ENCODE peak calls at places on chromosomes 13 and 19, in ten cellular contexts. N, G, D, B, E, Q, J, O, P and C are unnamed samples.

GRCh38 chr13:51230473-51231105 is 8.4 kb downstream of the FAM124A start:
- ATAC-seq in J (peak; percentile 71), B (peak; percentile 88), E (no peak), P (no peak), Q (no peak), D (no peak), G (peak; percentile 86), O (peak; percentile 96), N (no peak), C (peak; percentile 88)

GRCh38 chr19:7153008-7153407 is 83.5 kb downstream of the ZNF557 start:
- ATAC-seq in G (peak; percentile 20), E (no peak), Q (no peak), P (peak; percentile 34), J (no peak), B (no peak), N (no peak), O (no peak), D (no peak), C (no peak)

GRCh38 chr13:89982406-89983085 is 1364.9 kb upstream of the MIR17HG start:
- ATAC-seq in O (no peak), Q (no peak), D (no peak), G (no peak), J (peak; percentile 51), N (no peak), B (peak; percentile 31), E (no peak), P (no peak), C (peak; percentile 41)

GRCh38 chr13:49319555-49320350 is 72.0 kb downstream of the CDADC1 start:
- ATAC-seq in N (no peak), P (no peak), Q (no peak), O (no peak), G (no peak), D (no peak), B (no peak), J (no peak), E (no peak), C (peak; percentile 28)

GRCh38 chr13:49683489-49683888 is 7.8 kb downstream of the EBPL start:
- ATAC-seq in J (no peak), N (peak; percentile 84), G (no peak), E (no peak), B (no peak), P (no peak), Q (peak; percentile 86), O (no peak), D (no peak), C (no peak)

GRCh38 chr13:70016116-70016515 is 91.5 kb upstream of the ATXN8OS start:
- ATAC-seq in D (no peak), B (no peak), P (no peak), G (no peak), Q (no peak), N (no peak), E (no peak), J (no peak), O (no peak), C (no peak)

GRCh38 chr19:17807731-17808316 is 12.9 kb downstream of the B3GNT3 start:
- ATAC-seq in D (no peak), G (no peak), E (no peak), B (no peak), O (no peak), P (peak; percentile 52), N (no peak), J (no peak), Q (peak; percentile 61), C (no peak)

GRCh38 chr13:98930014-98930625 is 47.7 kb downstream of the DOCK9 start:
- ATAC-seq in E (no peak), Q (peak; percentile 58), N (no peak), J (no peak), P (peak; percentile 65), O (no peak), B (no peak), G (no peak), D (no peak), C (no peak)

GRCh38 chr13:114128624-114129522 is 3.5 kb downstream of the RASA3 start:
- ATAC-seq in B (peak; percentile 59), G (no peak), D (no peak), O (peak; percentile 82), N (peak; percentile 66), P (peak; percentile 61), Q (peak; percentile 69), J (peak; percentile 80), E (peak; percentile 50), C (peak; percentile 52)

GRCh38 chr19:3404324-3405260 is 38.2 kb downstream of the NFIC start:
- ATAC-seq in O (peak; percentile 86), N (no peak), E (no peak), G (peak; percentile 80), B (peak; percentile 77), D (peak; percentile 58), Q (no peak), J (peak; percentile 87), P (no peak), C (peak; percentile 73)

GRCh38 chr13:107202371-107203023 is 634.6 kb upstream of the ARGLU1 start:
- ATAC-seq in N (no peak), P (no peak), J (peak; percentile 44), E (no peak), D (no peak), O (peak; percentile 93), B (peak; percentile 84), G (peak; percentile 35), Q (no peak), C (peak; percentile 76)

GRCh38 chr13:95180513-95181245 is 120.6 kb downstream of the ABCC4 start:
- ATAC-seq in O (peak; percentile 73), N (no peak), P (no peak), J (peak; percentile 85), Q (no peak), G (peak; percentile 98), D (no peak), E (no peak), B (peak; percentile 92), C (no peak)

GRCh38 chr13:72565893-72566292 is 161.5 kb downstream of the MZT1 start:
- ATAC-seq in G (peak; percentile 48), N (no peak), E (no peak), D (peak; percentile 60), O (no peak), B (no peak), P (no peak), Q (no peak), J (no peak), C (no peak)

GRCh38 chr19:53813996-53814395 is 10.1 kb downstream of the NLRP12 start:
- ATAC-seq in Q (no peak), G (no peak), E (no peak), B (no peak), J (no peak), D (no peak), N (no peak), P (no peak), O (no peak), C (no peak)

GRCh38 chr13:42333613-42334328 is 61.8 kb downstream of the AKAP11 start:
- ATAC-seq in P (peak; percentile 65), J (peak; percentile 45), E (peak; percentile 75), G (peak; percentile 63), Q (peak; percentile 78), O (peak; percentile 33), N (peak; percentile 74), D (peak; percentile 51), B (no peak), C (no peak)

GRCh38 chr19:31625056-31625455 is 275.8 kb upstream of the TSHZ3 start:
- ATAC-seq in O (no peak), B (no peak), N (no peak), J (no peak), E (no peak), P (no peak), Q (no peak), D (no peak), G (no peak), C (no peak)

GRCh38 chr13:71754407-71754974 is 112.5 kb downstream of the DACH1 start:
- ATAC-seq in J (no peak), B (peak; percentile 93), Q (no peak), O (peak; percentile 78), N (no peak), P (no peak), G (peak; percentile 52), E (no peak), D (no peak), C (peak; percentile 71)

GRCh38 chr13:48112896-48113525 is 18.1 kb upstream of the MED4 start:
- ATAC-seq in B (no peak), E (no peak), O (no peak), Q (peak; percentile 46), J (no peak), N (no peak), P (no peak), G (no peak), D (peak; percentile 81), C (no peak)

GRCh38 chr13:48181482-48182145 is 51.4 kb upstream of the ITM2B start:
- ATAC-seq in J (peak; percentile 52), Q (no peak), D (peak; percentile 35), E (no peak), P (no peak), O (no peak), N (no peak), B (no peak), G (no peak), C (no peak)

GRCh38 chr13:80399340-80400163 is 58.6 kb upstream of the SPRY2 start:
- ATAC-seq in D (peak; percentile 72), B (no peak), P (peak; percentile 57), O (no peak), E (no peak), Q (no peak), N (peak; percentile 47), J (peak; percentile 92), G (peak; percentile 53), C (no peak)

GRCh38 chr19:35783469-35784400 is 8.4 kb downstream of the ARHGAP33 start:
- ATAC-seq in B (no peak), O (no peak), E (no peak), G (no peak), P (no peak), D (no peak), Q (no peak), J (no peak), N (no peak), C (no peak)

GRCh38 chr13:28145049-28145448 is 6.7 kb downstream of the PAN3 start:
- ATAC-seq in G (peak; percentile 81), O (no peak), J (no peak), N (no peak), E (no peak), B (no peak), P (no peak), Q (no peak), D (no peak), C (no peak)

GRCh38 chr19:45403781-45404556 is 900 bp downstream of the PPP1R13L start:
- ATAC-seq in N (peak; percentile 12), Q (no peak), J (peak; percentile 20), E (peak; percentile 31), G (peak; percentile 24), B (peak; percentile 39), P (peak; percentile 22), O (peak; percentile 24), D (no peak), C (no peak)

GRCh38 chr19:18119243-18120105 is 21.9 kb downstream of the MAST3 start:
- ATAC-seq in O (no peak), D (no peak), G (no peak), P (peak; percentile 57), J (no peak), Q (peak; percentile 39), B (no peak), N (peak; percentile 48), E (no peak), C (no peak)

GRCh38 chr13:40096357-40096911 is 441.0 kb downstream of the COG6 start:
- ATAC-seq in P (peak; percentile 96), J (no peak), Q (peak; percentile 95), B (no peak), D (no peak), O (no peak), E (no peak), G (peak; percentile 66), N (peak; percentile 86), C (no peak)

GRCh38 chr13:67136157-67136556 is 94.0 kb downstream of the PCDH9 start:
- ATAC-seq in D (no peak), N (no peak), J (peak; percentile 76), Q (no peak), B (peak; percentile 69), O (peak; percentile 55), P (no peak), E (no peak), G (no peak), C (no peak)

GRCh38 chr13:94352057-94352456 is 127.4 kb downstream of the DCT start:
- ATAC-seq in P (no peak), D (no peak), J (peak; percentile 25), N (no peak), G (no peak), B (no peak), E (no peak), Q (peak; percentile 20), O (no peak), C (no peak)

GRCh38 chr19:2129892-2130770 is 21.2 kb downstream of the AP3D1 start:
- ATAC-seq in P (no peak), G (peak; percentile 17), B (no peak), Q (no peak), O (peak; percentile 17), E (no peak), D (no peak), J (no peak), N (no peak), C (no peak)